ENCODE peak calls at places on chromosomes 1 and 21, in five cellular contexts. S is IMR-90; Q is AG04450; P is sigmoid colon; U is CD8-positive, alpha-beta T cell. G is an unnamed sample.
A peak's percentile ranks its signal among the peaks of the same experiment; 100 is the strongest.

GRCh38 chr1:39177641-39178040 is 26.9 kb upstream of the MACF1 start:
- DNase-seq in S (no peak), Q (no peak), P (no peak), U (no peak), G (no peak)

GRCh38 chr1:232335751-232336274 is 294.1 kb downstream of the SIPA1L2 start:
- DNase-seq in Q (no peak), S (no peak), U (no peak), P (no peak), G (no peak)

GRCh38 chr1:84712288-84712874 is 22.1 kb upstream of the SSX2IP start:
- DNase-seq in Q (peak; percentile 85), S (peak; percentile 94), U (no peak), P (no peak), G (peak; percentile 60)

GRCh38 chr1:32733573-32734321 is 31.2 kb upstream of the SYNC start:
- DNase-seq in S (peak; percentile 64), U (no peak), P (no peak), Q (no peak), G (no peak)

GRCh38 chr1:103106426-103107321 is 1.6 kb downstream of the COL11A1 start:
- DNase-seq in S (peak; percentile 30), P (peak; percentile 66), U (no peak), Q (no peak), G (peak; percentile 71)

GRCh38 chr1:160954158-160955104 is at the start of gene ITLN2:
- DNase-seq in U (no peak), Q (no peak), S (peak; percentile 14), P (no peak), G (peak; percentile 28)

GRCh38 chr1:244173765-244174164 is 122.7 kb downstream of the ZBTB18 start:
- DNase-seq in S (no peak), P (no peak), Q (no peak), U (no peak), G (no peak)

GRCh38 chr1:3518256-3518655 is 63.8 kb downstream of the ARHGEF16 start:
- DNase-seq in Q (no peak), P (no peak), U (no peak), S (no peak), G (no peak)

GRCh38 chr1:154304664-154305337 is 16.1 kb upstream of the AQP10 start:
- DNase-seq in S (no peak), P (no peak), U (no peak), Q (no peak), G (no peak)

GRCh38 chr1:204513117-204513716 is 3.0 kb upstream of the MDM4 start:
- DNase-seq in Q (no peak), P (no peak), U (peak; percentile 55), S (no peak), G (no peak)

GRCh38 chr1:59856725-59857338 is 42.1 kb downstream of the HOOK1 start:
- DNase-seq in Q (no peak), S (no peak), P (no peak), U (no peak), G (no peak)

GRCh38 chr1:175383239-175383638 is 190.7 kb upstream of the KIAA0040 start:
- DNase-seq in S (no peak), P (no peak), U (no peak), Q (no peak), G (no peak)

GRCh38 chr1:3584915-3585314 is 26.4 kb downstream of the MEGF6 start:
- DNase-seq in S (no peak), Q (no peak), U (no peak), P (no peak), G (no peak)

GRCh38 chr1:195501118-195501517 is 1107.1 kb downstream of the KCNT2 start:
- DNase-seq in U (no peak), Q (no peak), S (no peak), P (no peak), G (no peak)

DNA sequence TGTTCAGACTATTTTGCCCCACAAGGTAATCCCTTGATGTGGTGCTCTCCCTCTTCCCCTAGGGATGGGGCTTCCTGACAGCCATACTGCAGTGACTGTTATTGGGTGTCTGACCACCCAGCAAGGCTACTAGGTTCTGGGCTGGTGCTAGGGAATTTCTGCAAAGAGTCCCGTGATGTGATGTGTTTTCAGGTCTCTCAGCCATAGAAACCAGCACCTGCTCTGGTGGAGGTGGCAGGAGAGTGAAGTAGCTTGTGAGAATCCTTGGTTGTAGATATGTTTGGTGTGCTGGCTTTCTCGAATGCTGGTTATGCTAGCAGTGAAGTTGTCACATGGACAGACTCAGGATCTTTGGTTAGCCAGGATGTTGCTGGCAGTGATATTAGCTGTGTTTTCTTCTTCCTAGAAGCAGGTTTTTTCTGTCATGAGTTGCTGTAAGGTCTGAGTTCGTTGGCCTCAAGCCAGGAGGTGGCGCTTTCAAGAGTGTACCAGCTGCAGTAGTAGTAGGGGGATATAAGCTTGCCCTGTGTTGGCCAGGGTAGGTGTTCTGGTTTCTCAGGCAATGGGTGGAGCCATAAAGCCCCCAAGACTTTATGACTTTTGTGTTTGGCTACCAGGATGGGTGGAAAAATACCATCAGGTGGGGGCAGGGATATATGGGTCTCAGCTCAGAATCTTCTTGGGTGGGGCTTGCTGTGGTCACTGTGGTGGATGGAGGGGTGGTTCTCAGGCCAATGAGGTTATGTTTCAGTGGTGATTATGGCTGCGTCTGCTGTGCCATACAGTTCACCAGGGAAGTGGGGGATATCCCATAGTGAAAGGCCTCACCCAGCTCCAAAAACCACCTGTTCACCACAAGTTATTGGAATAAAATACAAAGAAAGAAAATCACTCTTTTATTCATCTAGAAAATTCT is 1112.3 kb downstream of the KCNT2 start:
- DNase-seq in U (no peak), P (no peak), Q (no peak), S (no peak), G (no peak)
- TF ChIP-seq CTCF in U (no peak), P (no peak), Q (no peak), S (no peak), G (no peak)

DNA sequence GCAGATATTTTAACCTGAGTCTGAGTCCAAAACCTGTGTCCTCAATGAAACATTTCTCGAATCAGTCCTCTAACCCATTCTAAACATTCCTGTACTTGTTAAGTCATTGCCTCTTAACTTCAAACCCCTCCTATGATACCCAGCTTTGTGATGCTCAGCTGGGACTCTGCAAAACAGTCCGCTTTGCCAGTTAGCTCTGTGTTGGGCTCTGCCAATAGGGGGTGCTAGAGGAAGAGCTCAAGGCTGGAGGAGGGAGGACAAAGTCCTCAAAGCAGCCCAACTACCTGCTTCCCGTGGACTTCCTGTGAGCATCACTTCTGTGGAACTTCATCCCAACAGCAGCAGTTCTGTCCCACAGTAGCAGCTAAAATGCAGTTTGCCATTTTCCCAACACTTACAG is 38.1 kb upstream of the SYT14 start:
- DNase-seq in P (no peak), U (no peak), Q (no peak), S (no peak), G (no peak)
- TF ChIP-seq CTCF in P (no peak), U (no peak), Q (peak; percentile 28), S (peak; percentile 13), G (peak; percentile 71)

DNA sequence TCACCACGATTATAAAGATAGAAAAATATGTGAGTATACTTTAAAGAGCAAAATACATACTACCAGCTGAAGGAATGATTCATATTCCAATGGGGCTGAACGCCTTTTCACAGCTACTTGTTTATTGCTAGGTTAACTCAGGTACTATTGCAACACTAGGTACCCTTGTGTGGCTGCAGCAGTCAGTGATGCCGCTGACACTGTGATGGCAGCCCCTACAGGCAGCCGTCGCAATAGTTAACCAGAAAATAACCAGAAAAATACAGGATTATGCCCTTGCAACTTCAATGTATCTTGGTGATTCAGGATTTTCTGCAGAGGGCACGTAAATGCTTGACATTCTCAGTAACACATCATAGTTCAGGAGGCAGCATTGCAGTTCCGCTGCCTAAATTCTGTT is 1.6 kb upstream of the MARK1 start:
- DNase-seq in S (no peak), U (no peak), P (no peak), Q (no peak), G (no peak)
- TF ChIP-seq CTCF in S (no peak), U (no peak), P (no peak), Q (no peak), G (no peak)

GRCh38 chr21:34330055-34330454 is 33.8 kb upstream of the KCNE2 start:
- DNase-seq in Q (no peak), U (no peak), S (no peak), P (no peak), G (no peak)
- TF ChIP-seq CTCF in Q (no peak), U (no peak), S (no peak), P (no peak), G (peak; percentile 33)

DNA sequence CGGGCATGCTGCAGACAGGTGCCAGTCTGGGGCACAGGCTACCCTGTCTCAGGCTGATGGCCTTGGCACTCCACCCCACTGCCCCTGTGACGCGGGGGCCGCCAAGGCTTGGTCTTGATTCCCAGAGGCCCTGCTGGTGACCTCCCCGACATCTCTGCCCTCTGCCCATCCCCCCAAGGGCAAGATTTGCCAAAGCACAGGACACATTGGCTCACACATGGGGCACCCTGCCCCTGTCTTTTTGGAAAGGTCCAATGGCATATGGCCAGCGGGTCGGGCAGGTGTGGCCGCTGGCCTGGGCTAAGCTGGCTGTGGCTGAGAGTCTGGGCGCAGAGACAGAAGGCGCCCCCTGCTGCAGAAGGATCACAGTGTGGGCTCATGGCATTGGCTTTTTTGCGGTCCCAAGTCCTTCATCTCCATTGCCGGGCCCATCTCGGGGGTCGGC is 4.6 kb downstream of the MIB2 start:
- DNase-seq in S (no peak), Q (no peak), U (no peak), P (no peak), G (no peak)
- TF ChIP-seq CTCF in S (peak; percentile 25), Q (peak; percentile 13), U (no peak), P (no peak), G (peak; percentile 61)

GRCh38 chr1:173210273-173210672 is 3.1 kb upstream of the TNFSF4 start:
- DNase-seq in U (no peak), P (no peak), S (no peak), Q (no peak), G (no peak)

GRCh38 chr1:173210716-173211231 is 3.6 kb upstream of the TNFSF4 start:
- DNase-seq in Q (no peak), P (no peak), S (no peak), U (no peak), G (no peak)

GRCh38 chr1:173208868-173209267 is 1.7 kb upstream of the TNFSF4 start:
- DNase-seq in S (no peak), P (no peak), U (no peak), Q (no peak), G (no peak)

GRCh38 chr1:173212952-173213491 is 5.9 kb upstream of the TNFSF4 start:
- DNase-seq in Q (no peak), U (no peak), S (no peak), P (no peak), G (no peak)

DNA sequence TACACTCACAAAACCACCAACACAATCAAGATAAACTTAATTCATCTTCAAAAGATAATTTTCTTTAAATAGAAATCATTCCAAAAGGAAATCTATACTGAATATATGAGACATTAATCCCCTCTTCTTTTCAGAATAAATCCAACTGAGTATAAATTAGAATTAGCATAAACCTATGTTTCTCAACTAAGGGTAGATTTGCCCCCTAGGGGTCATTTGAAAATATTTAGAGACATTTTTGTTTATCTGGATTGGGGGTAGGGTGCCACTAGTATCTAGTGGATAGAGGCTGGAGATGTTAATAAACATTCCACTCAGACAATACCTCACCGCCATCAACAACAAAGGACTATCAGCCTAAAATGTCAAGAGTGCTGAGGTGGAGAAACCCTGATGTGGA is 6.5 kb upstream of the TNFSF4 start:
- DNase-seq in P (no peak), U (no peak), S (no peak), Q (no peak), G (no peak)
- TF ChIP-seq CTCF in P (no peak), U (no peak), S (no peak), Q (no peak), G (peak; percentile 47)

GRCh38 chr1:150537732-150538684 is 11.2 kb upstream of the ADAMTSL4 start:
- DNase-seq in S (peak; percentile 87), P (peak; percentile 76), Q (peak; percentile 42), U (no peak), G (peak; percentile 83)
- TF ChIP-seq CTCF in S (no peak), P (no peak), Q (no peak), U (no peak), G (peak; percentile 59)

G was measured in HFFc6.